ENCODE peak calls at places on chromosomes 5 and 9, in ten cellular contexts. A is GM12878; Z is fibroblast of lung; F is kidney epithelial cell; L is esophagus squamous epithelium; I is CD8-positive, alpha-beta T cell; P is colonic mucosa; J is AG09309; K is tibial nerve; B is HL-60. E is an unnamed sample.

GRCh38 chr5:177473461-177473991 is at the start of gene DBN1:
- DNase-seq in J (no peak), I (no peak), L (no peak), K (no peak), Z (no peak), P (no peak), A (no peak), F (no peak), B (no peak), E (no peak)

GRCh38 chr5:172833372-172833690 is 720 bp upstream of the ERGIC1 start:
- DNase-seq in P (no peak), B (no peak), F (no peak), I (no peak), L (no peak), A (no peak), J (no peak), Z (no peak), K (no peak), E (no peak)

GRCh38 chr9:92133949-92134604 is 18.9 kb upstream of the SPTLC1 start:
- DNase-seq in I (peak), B (peak), J (no peak), L (no peak), Z (peak), K (peak), P (peak), A (no peak), F (no peak), E (no peak)

GRCh38 chr5:119417891-119418781 is 34.2 kb upstream of the HSD17B4 start:
- DNase-seq in K (no peak), J (peak), B (no peak), L (no peak), F (no peak), A (no peak), P (no peak), Z (peak), I (no peak), E (no peak)

GRCh38 chr9:69674741-69675438 is 2.7 kb upstream of the APBA1 start:
- DNase-seq in P (no peak), Z (peak), J (peak), L (no peak), F (no peak), I (no peak), B (no peak), K (no peak), A (no peak), E (peak)

GRCh38 chr9:16705121-16705604 is 165.3 kb downstream of the BNC2 start:
- DNase-seq in Z (peak), P (peak), B (no peak), I (no peak), J (peak), L (no peak), A (no peak), F (peak), K (peak), E (peak)

GRCh38 chr5:38329132-38329715 is 70.9 kb downstream of the EGFLAM start:
- DNase-seq in K (no peak), J (no peak), B (no peak), A (no peak), L (no peak), Z (peak), P (no peak), I (no peak), F (peak), E (peak)

GRCh38 chr5:111641533-111642230 is 115.3 kb downstream of the NREP start:
- DNase-seq in P (no peak), F (peak), L (no peak), K (no peak), B (no peak), Z (peak), A (no peak), J (peak), I (no peak), E (peak)

GRCh38 chr9:6068983-6069382 is 53.6 kb upstream of the RANBP6 start:
- DNase-seq in P (no peak), I (no peak), L (no peak), Z (no peak), F (no peak), K (no peak), J (no peak), A (peak), B (peak), E (no peak)

GRCh38 chr5:126681970-126682369 is 81.2 kb downstream of the PHAX start:
- DNase-seq in A (no peak), K (no peak), I (no peak), L (no peak), F (no peak), J (no peak), P (no peak), B (no peak), Z (no peak), E (no peak)

GRCh38 chr9:3419892-3420291 is 105.9 kb downstream of the RFX3 start:
- DNase-seq in K (no peak), F (no peak), I (no peak), A (no peak), J (no peak), B (no peak), Z (no peak), P (no peak), L (no peak), E (no peak)

GRCh38 chr5:42943931-42944631 is 96.0 kb downstream of the ANXA2R start:
- DNase-seq in I (no peak), A (no peak), J (no peak), Z (peak), P (no peak), B (no peak), F (no peak), L (no peak), K (no peak), E (no peak)

GRCh38 chr9:91197232-91198181 is 164.2 kb downstream of the AUH start:
- DNase-seq in J (peak), A (no peak), K (peak), I (no peak), F (peak), Z (peak), B (peak), P (peak), L (no peak), E (peak)

GRCh38 chr9:14652729-14653377 is 40.4 kb downstream of the ZDHHC21 start:
- DNase-seq in P (no peak), F (no peak), Z (peak), K (no peak), J (no peak), L (no peak), I (no peak), B (no peak), A (no peak), E (no peak)

GRCh38 chr5:55929020-55929799 is 65.6 kb downstream of the IL6ST start:
- DNase-seq in I (no peak), J (no peak), A (no peak), Z (no peak), F (no peak), L (no peak), P (no peak), K (no peak), B (no peak), E (no peak)

GRCh38 chr5:134477462-134478245 is 47.8 kb upstream of the JADE2 start:
- DNase-seq in K (no peak), B (no peak), J (no peak), F (no peak), Z (peak), A (no peak), L (no peak), I (no peak), P (no peak), E (no peak)

GRCh38 chr9:3525836-3526165 is at the start of gene RFX3:
- DNase-seq in B (peak), F (peak), I (peak), Z (peak), A (peak), P (peak), K (peak), J (peak), L (peak), E (peak)

GRCh38 chr5:3288325-3288724 is 307.3 kb upstream of the IRX1 start:
- DNase-seq in Z (no peak), L (no peak), K (no peak), J (no peak), I (no peak), F (no peak), B (no peak), A (no peak), P (no peak), E (no peak)

GRCh38 chr5:17438027-17438426 is 60.0 kb upstream of the TAF11L2 start:
- DNase-seq in J (no peak), F (no peak), P (no peak), B (no peak), L (no peak), K (no peak), A (no peak), I (no peak), Z (no peak), E (no peak)

GRCh38 chr9:112751059-112751795 is 667 bp downstream of the SNX30 start:
- DNase-seq in L (no peak), K (no peak), J (no peak), F (no peak), A (no peak), B (peak), P (peak), I (peak), Z (peak), E (no peak)

GRCh38 chr5:114363837-114364236 is 2.0 kb downstream of the KCNN2 start:
- DNase-seq in J (no peak), P (no peak), B (no peak), Z (no peak), L (no peak), A (no peak), F (no peak), K (no peak), I (no peak), E (no peak)

GRCh38 chr9:21609506-21609905 is 127.4 kb upstream of the IFNE start:
- DNase-seq in B (no peak), Z (no peak), I (no peak), A (no peak), L (no peak), F (no peak), P (no peak), J (no peak), K (no peak), E (no peak)

GRCh38 chr9:136653323-136654064 is 9.2 kb upstream of the EGFL7 start:
- DNase-seq in A (no peak), K (no peak), I (peak), L (no peak), F (no peak), P (no peak), Z (no peak), B (no peak), J (no peak), E (no peak)
- H3K4me3 ChIP-seq in A (no peak), K (no peak), I (no peak), L (no peak), F (no peak), P (no peak), Z (no peak), B (no peak), J (no peak), E (no peak)

GRCh38 chr5:1930880-1931589 is 48.3 kb upstream of the IRX4 start:
- DNase-seq in B (no peak), A (no peak), I (no peak), K (no peak), Z (no peak), L (no peak), J (no peak), F (no peak), P (no peak), E (no peak)

GRCh38 chr5:1931590-1932138 is 48.9 kb upstream of the IRX4 start:
- DNase-seq in J (no peak), I (no peak), P (no peak), K (no peak), B (no peak), A (no peak), F (no peak), L (no peak), Z (no peak), E (no peak)

GRCh38 chr5:1929108-1929991 is 46.6 kb upstream of the IRX4 start:
- DNase-seq in K (no peak), B (no peak), Z (no peak), F (no peak), J (no peak), P (no peak), A (no peak), L (no peak), I (no peak), E (no peak)

GRCh38 chr5:1933364-1934055 is 50.8 kb upstream of the IRX4 start:
- DNase-seq in J (no peak), P (no peak), F (no peak), L (no peak), I (no peak), B (no peak), A (no peak), K (no peak), Z (no peak), E (no peak)

DNA sequence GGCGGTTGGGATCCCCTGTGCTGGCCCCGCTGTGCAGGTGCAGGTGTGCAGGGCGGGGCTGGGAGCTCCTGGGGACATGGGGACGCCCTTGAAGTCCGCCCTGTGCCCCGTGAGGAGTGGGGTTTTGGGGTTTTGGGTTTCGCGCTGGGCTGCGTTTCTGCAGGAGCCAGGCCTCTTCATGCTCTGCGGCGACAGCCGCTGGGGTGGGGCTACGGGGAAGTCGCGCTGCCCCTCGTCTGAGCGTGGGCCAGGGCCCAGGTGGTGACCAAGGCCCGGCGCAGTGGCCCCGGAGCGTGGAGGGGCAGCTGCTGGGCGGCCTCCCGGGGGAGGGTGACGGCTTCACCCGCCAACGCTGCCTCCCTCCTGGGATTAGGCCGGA is 47.8 kb upstream of the IRX4 start:
- DNase-seq in A (no peak), I (no peak), F (no peak), J (no peak), Z (no peak), P (no peak), K (no peak), B (no peak), L (no peak), E (no peak)
- H3K4me3 ChIP-seq in A (no peak), I (no peak), F (no peak), J (no peak), Z (no peak), P (no peak), K (peak), B (no peak), L (peak), E (no peak)

GRCh38 chr9:101604287-101604686 is 9.5 kb upstream of the PPP3R2 start:
- DNase-seq in L (no peak), A (no peak), Z (no peak), P (no peak), F (no peak), K (no peak), B (no peak), I (no peak), J (no peak), E (no peak)
- H3K4me3 ChIP-seq in L (no peak), A (no peak), Z (no peak), P (no peak), F (no peak), K (no peak), B (no peak), I (no peak), J (no peak), E (no peak)

GRCh38 chr9:131677445-131678180 is 62.3 kb downstream of the RAPGEF1 start:
- DNase-seq in J (no peak), B (no peak), K (no peak), A (peak), Z (peak), F (no peak), L (no peak), P (no peak), I (no peak), E (no peak)
- H3K4me3 ChIP-seq in J (no peak), B (no peak), K (no peak), A (peak), Z (peak), F (no peak), L (peak), P (no peak), I (no peak), E (no peak)

GRCh38 chr5:137753227-137753985 is 757 bp downstream of the HNRNPA0 start:
- DNase-seq in B (no peak), J (no peak), F (no peak), Z (no peak), K (peak), L (no peak), P (peak), I (peak), A (no peak), E (no peak)

GRCh38 chr5:137750436-137750835 is 3.7 kb downstream of the HNRNPA0 start:
- DNase-seq in B (no peak), P (no peak), L (no peak), A (no peak), I (no peak), Z (no peak), F (no peak), J (no peak), K (no peak), E (no peak)

GRCh38 chr5:137753986-137754235 is 252 bp downstream of the HNRNPA0 start:
- DNase-seq in L (no peak), B (no peak), A (no peak), P (no peak), Z (no peak), I (no peak), J (no peak), F (no peak), K (no peak), E (no peak)

GRCh38 chr5:137752873-137753226 is 1.3 kb downstream of the HNRNPA0 start:
- DNase-seq in P (no peak), B (no peak), J (no peak), L (no peak), Z (peak), F (no peak), K (no peak), A (no peak), I (peak), E (no peak)

GRCh38 chr5:137751869-137752491 is 2.2 kb downstream of the HNRNPA0 start:
- DNase-seq in I (no peak), J (peak), Z (peak), K (no peak), F (peak), P (peak), A (no peak), B (no peak), L (no peak), E (no peak)
- H3K4me3 ChIP-seq in I (peak), J (peak), Z (peak), K (peak), F (peak), P (peak), A (peak), B (peak), L (peak), E (peak)

GRCh38 chr9:70924380-70924779 is 197.0 kb downstream of the TRPM3 start:
- DNase-seq in P (no peak), J (peak), I (no peak), B (no peak), L (no peak), K (no peak), Z (peak), F (no peak), A (no peak), E (peak)
- H3K4me3 ChIP-seq in P (no peak), J (peak), I (no peak), B (no peak), L (peak), K (no peak), Z (peak), F (no peak), A (no peak), E (peak)

GRCh38 chr5:54004697-54005096 is 305.7 kb downstream of the ARL15 start:
- DNase-seq in K (no peak), Z (no peak), I (no peak), L (no peak), F (no peak), A (no peak), J (no peak), B (no peak), P (no peak), E (no peak)

GRCh38 chr5:54009357-54009756 is 301.0 kb downstream of the ARL15 start:
- DNase-seq in B (no peak), P (no peak), L (no peak), I (no peak), K (no peak), Z (no peak), A (no peak), J (no peak), F (no peak), E (no peak)

GRCh38 chr5:54009828-54010227 is 300.5 kb downstream of the ARL15 start:
- DNase-seq in L (no peak), K (no peak), J (no peak), I (no peak), P (no peak), Z (no peak), A (no peak), F (no peak), B (no peak), E (no peak)

GRCh38 chr5:54002779-54003178 is 307.6 kb downstream of the ARL15 start:
- DNase-seq in P (no peak), A (no peak), K (no peak), J (no peak), B (no peak), I (no peak), L (no peak), Z (no peak), F (no peak), E (no peak)

GRCh38 chr5:54007822-54008777 is 302.3 kb downstream of the ARL15 start:
- DNase-seq in A (no peak), J (no peak), L (no peak), P (no peak), F (no peak), Z (peak), K (no peak), B (no peak), I (no peak), E (no peak)
- H3K4me3 ChIP-seq in A (no peak), J (no peak), L (no peak), P (no peak), F (no peak), Z (no peak), K (no peak), B (no peak), I (no peak), E (no peak)

GRCh38 chr5:79021753-79022152 is 36.6 kb upstream of the ARSB start:
- DNase-seq in J (no peak), A (no peak), Z (no peak), I (no peak), F (no peak), K (no peak), L (no peak), P (no peak), B (no peak), E (no peak)

GRCh38 chr5:79023947-79024346 is 38.8 kb upstream of the ARSB start:
- DNase-seq in F (no peak), K (no peak), A (no peak), L (no peak), I (no peak), P (no peak), Z (no peak), J (no peak), B (no peak), E (no peak)

GRCh38 chr5:79023323-79023722 is 38.2 kb upstream of the ARSB start:
- DNase-seq in I (no peak), Z (no peak), J (no peak), L (no peak), P (no peak), F (no peak), A (no peak), K (no peak), B (no peak), E (no peak)

GRCh38 chr5:79025054-79025465 is 40.0 kb upstream of the ARSB start:
- DNase-seq in K (peak), L (no peak), I (peak), A (no peak), Z (peak), F (no peak), P (peak), B (no peak), J (no peak), E (peak)

GRCh38 chr5:79020861-79021561 is 35.9 kb upstream of the ARSB start:
- DNase-seq in B (no peak), A (no peak), Z (peak), P (peak), L (no peak), I (peak), F (no peak), J (peak), K (no peak), E (peak)
- H3K4me3 ChIP-seq in B (no peak), A (no peak), Z (peak), P (no peak), L (peak), I (no peak), F (no peak), J (peak), K (no peak), E (no peak)

GRCh38 chr9:34651876-34652602 is at the start of gene IL11RA:
- DNase-seq in Z (peak), P (peak), A (no peak), K (peak), I (peak), B (no peak), L (no peak), J (peak), F (no peak), E (peak)
- H3K4me3 ChIP-seq in Z (peak), P (peak), A (no peak), K (peak), I (no peak), B (no peak), L (peak), J (peak), F (peak), E (peak)

E was measured in skeletal muscle cell.